ENCODE peak calls at places on chromosomes 2 and 18, in seven cellular contexts. B is stomach, X is upper lobe of left lung, T is K562, P is breast epithelium, K is GM23338, L is sigmoid colon. O is an unnamed sample.
A peak's percentile ranks its signal among the peaks of the same experiment; 100 is the strongest.

GRCh38 chr2:140454717-140455116 is 1674.5 kb upstream of the NXPH2 start:
- DNase-seq in L (no peak), T (no peak), K (no peak), P (no peak), X (no peak), B (no peak), O (no peak)

GRCh38 chr18:21682276-21683051 is 22.1 kb downstream of the ABHD3 start:
- DNase-seq in K (peak; percentile 24), B (no peak), X (no peak), P (no peak), L (no peak), T (no peak), O (no peak)

GRCh38 chr2:235161565-235161964 is 209.7 kb downstream of the SH3BP4 start:
- DNase-seq in L (no peak), X (no peak), T (no peak), P (no peak), K (no peak), B (no peak), O (no peak)

GRCh38 chr2:72813841-72814240 is 12.0 kb downstream of the EXOC6B start:
- DNase-seq in X (no peak), K (no peak), B (no peak), T (no peak), L (no peak), P (no peak), O (no peak)

GRCh38 chr2:12456293-12457151 is 260.2 kb upstream of the TRIB2 start:
- DNase-seq in B (peak; percentile 88), L (peak; percentile 97), P (peak; percentile 62), T (peak; percentile 78), X (peak; percentile 97), K (peak; percentile 53), O (peak; percentile 81)

GRCh38 chr2:194203898-194204297 is 1453.1 kb upstream of the SLC39A10 start:
- DNase-seq in K (no peak), T (no peak), B (no peak), L (no peak), P (no peak), X (no peak), O (no peak)

GRCh38 chr18:69954719-69955118 is 7.0 kb upstream of the CD226 start:
- DNase-seq in K (no peak), P (no peak), T (no peak), B (no peak), X (no peak), L (no peak), O (no peak)

GRCh38 chr2:20594048-20594750 is 56.7 kb downstream of the HS1BP3 start:
- DNase-seq in K (no peak), T (no peak), L (peak; percentile 53), X (no peak), B (peak; percentile 8), P (peak; percentile 28), O (peak; percentile 3)

GRCh38 chr2:112646102-112646719 is 472 bp downstream of the SLC20A1 start:
- DNase-seq in X (no peak), L (peak; percentile 72), B (no peak), T (no peak), P (no peak), K (peak; percentile 32), O (no peak)

GRCh38 chr2:67215214-67215613 is 181.9 kb upstream of the ETAA1 start:
- DNase-seq in T (peak; percentile 27), L (peak; percentile 89), K (peak; percentile 85), P (no peak), B (peak; percentile 52), X (peak; percentile 50), O (peak; percentile 26)

GRCh38 chr2:231190531-231191197 is 7.8 kb upstream of the ARMC9 start:
- DNase-seq in K (peak; percentile 83), T (no peak), X (peak; percentile 61), L (peak; percentile 88), B (peak; percentile 60), P (peak; percentile 66), O (peak; percentile 47)
- TF ChIP-seq POLR2AphosphoS5 in K (peak; percentile 37), T (no peak), X (no peak), L (peak; percentile 70), B (no peak), P (peak; percentile 52), O (peak; percentile 35)

GRCh38 chr18:58808349-58808748 is 56.3 kb upstream of the ZNF532 start:
- DNase-seq in T (no peak), P (no peak), L (no peak), B (no peak), X (no peak), K (peak; percentile 51), O (no peak)

GRCh38 chr18:58805482-58806187 is 59.0 kb upstream of the ZNF532 start:
- DNase-seq in P (no peak), K (no peak), T (no peak), B (no peak), L (peak; percentile 10), X (no peak), O (no peak)

GRCh38 chr18:58803978-58804377 is 60.7 kb upstream of the ZNF532 start:
- DNase-seq in L (no peak), K (no peak), P (no peak), T (no peak), X (no peak), B (no peak), O (no peak)

GRCh38 chr18:58807766-58808165 is 56.9 kb upstream of the ZNF532 start:
- DNase-seq in L (no peak), T (no peak), K (no peak), X (no peak), P (no peak), B (no peak), O (no peak)

GRCh38 chr18:58806826-58807714 is 57.6 kb upstream of the ZNF532 start:
- DNase-seq in L (no peak), P (no peak), X (no peak), B (no peak), T (no peak), K (no peak), O (peak; percentile 16)
- TF ChIP-seq POLR2AphosphoS5 in L (no peak), P (no peak), X (no peak), B (no peak), T (no peak), K (no peak), O (no peak)

GRCh38 chr2:9020267-9020666 is 16.8 kb upstream of the MBOAT2 start:
- DNase-seq in X (no peak), B (no peak), T (no peak), K (no peak), P (no peak), L (no peak), O (no peak)
- TF ChIP-seq POLR2AphosphoS5 in X (no peak), B (no peak), T (no peak), K (no peak), P (no peak), L (no peak), O (no peak)

DNA sequence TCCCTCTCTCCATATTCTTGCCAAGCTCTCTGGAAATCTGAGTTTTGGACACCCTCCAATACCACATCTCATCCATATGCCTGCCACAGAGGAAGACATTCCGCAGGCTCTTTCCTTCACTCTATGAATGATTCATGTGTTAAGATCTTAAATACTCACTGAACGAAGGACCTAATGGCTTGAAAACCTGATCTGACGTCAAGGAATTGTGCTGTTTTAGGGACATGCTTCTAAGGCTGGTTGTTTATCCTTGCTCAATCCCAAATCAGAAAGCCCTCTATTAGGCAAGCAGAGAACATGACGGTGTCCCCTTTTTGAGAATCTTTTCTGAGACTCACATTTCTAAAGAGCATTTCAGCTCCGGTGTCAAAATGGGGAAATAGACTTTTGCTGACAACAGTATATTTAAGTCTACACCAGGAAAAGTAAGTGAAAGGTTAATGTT is 83.7 kb upstream of the GALNT5 start:
- DNase-seq in B (no peak), X (no peak), L (no peak), K (no peak), P (no peak), T (no peak), O (no peak)
- TF ChIP-seq POLR2AphosphoS5 in B (peak; percentile 74), X (peak; percentile 77), L (peak; percentile 70), K (no peak), P (peak; percentile 56), T (no peak), O (peak; percentile 26)

GRCh38 chr2:156242874-156243273 is 89.6 kb downstream of the NR4A2 start:
- DNase-seq in T (no peak), B (no peak), P (no peak), K (no peak), L (no peak), X (no peak), O (no peak)
- TF ChIP-seq POLR2AphosphoS5 in T (no peak), B (no peak), P (no peak), K (no peak), L (no peak), X (no peak), O (no peak)

DNA sequence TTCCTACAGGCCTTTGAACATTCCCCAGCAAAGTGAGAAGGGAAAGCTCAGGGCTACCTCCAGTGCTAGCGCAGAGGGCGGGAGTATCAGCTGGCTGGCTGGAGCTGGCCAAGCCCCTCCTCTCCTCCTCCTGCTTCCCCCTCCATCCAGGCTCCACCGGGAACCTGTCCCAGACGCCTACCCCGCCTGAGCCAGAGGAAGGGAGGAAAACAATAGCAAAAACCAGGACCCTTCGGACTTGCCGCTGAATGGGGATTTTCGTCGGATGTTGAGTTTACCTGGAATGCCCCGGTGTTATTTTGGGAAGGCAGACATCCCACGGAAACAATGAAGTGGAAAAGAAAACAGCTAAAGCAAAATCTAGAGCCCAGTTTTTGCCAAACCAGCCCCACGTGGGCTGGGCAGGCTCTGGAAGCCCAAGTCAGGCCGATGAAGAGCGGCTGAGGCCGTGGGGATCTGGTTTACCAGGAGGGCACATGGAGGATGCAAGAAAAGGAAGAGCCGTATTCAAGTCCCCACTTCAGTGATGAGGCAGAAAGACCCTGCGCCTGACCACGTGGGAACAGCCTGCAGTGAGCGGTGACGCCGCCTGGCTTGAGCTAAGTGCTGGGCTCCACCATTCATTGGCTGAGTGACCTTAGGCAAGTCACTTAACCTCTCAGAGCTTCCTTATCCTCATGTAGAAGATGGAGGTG is 100.4 kb upstream of the LCLAT1 start:
- DNase-seq in P (no peak), X (peak; percentile 36), K (peak; percentile 70), B (no peak), T (no peak), L (peak; percentile 90), O (peak; percentile 33)
- TF ChIP-seq POLR2AphosphoS5 in P (no peak), X (no peak), K (no peak), B (no peak), T (no peak), L (peak; percentile 32), O (no peak)

O was measured in transverse colon.